ENCODE peak calls at places on chromosomes 4 and X, in seven cellular contexts. S is H9, I is mesenchymal stem cell, D is IMR-90, H is trophoblast cell, W is mesendoderm, C is H1. U is an unnamed sample.

GRCh38 chrX:124209792-124210576 is 122.5 kb upstream of the TEX13D start:
- DNase-seq in W (no peak), I (no peak), D (no peak), H (no peak), S (no peak), C (no peak), U (no peak)

GRCh38 chrX:30887721-30888120 is 1.3 kb downstream of the TAB3 start:
- DNase-seq in I (no peak), W (no peak), S (no peak), D (no peak), H (no peak), C (no peak), U (no peak)

GRCh38 chrX:40262641-40263560 is 165.1 kb upstream of the BCOR start:
- DNase-seq in C (no peak), D (peak; percentile 41), W (peak; percentile 51), I (peak; percentile 83), H (peak; percentile 48), S (no peak), U (no peak)

GRCh38 chr4:153781717-153782416 is 7.0 kb downstream of the SFRP2 start:
- DNase-seq in H (no peak), I (no peak), D (peak; percentile 16), C (no peak), W (no peak), S (peak; percentile 29), U (no peak)

GRCh38 chr4:79852305-79852730 is 220.7 kb downstream of the ANTXR2 start:
- DNase-seq in W (peak; percentile 86), S (peak; percentile 32), I (peak; percentile 90), H (no peak), C (no peak), D (peak; percentile 81), U (no peak)

GRCh38 chr4:139241086-139241783 is 38.8 kb downstream of the MGARP start:
- DNase-seq in C (peak; percentile 7), D (no peak), I (no peak), S (peak; percentile 63), H (no peak), W (peak; percentile 2), U (no peak)

GRCh38 chr4:1728061-1728980 is 7.0 kb downstream of the TACC3 start:
- DNase-seq in H (no peak), I (no peak), D (no peak), S (no peak), W (no peak), C (no peak), U (no peak)

GRCh38 chr4:89173336-89174090 is 62.2 kb downstream of the TIGD2 start:
- DNase-seq in H (no peak), D (no peak), S (no peak), I (no peak), C (no peak), W (peak; percentile 26), U (no peak)

GRCh38 chr4:982814-983213 is 4.0 kb upstream of the IDUA start:
- DNase-seq in W (no peak), I (no peak), C (no peak), D (no peak), S (no peak), H (no peak), U (no peak)

GRCh38 chr4:8192748-8193738 is 6.0 kb upstream of the SH3TC1 start:
- DNase-seq in C (no peak), S (no peak), W (no peak), H (no peak), I (peak; percentile 82), D (peak; percentile 28), U (no peak)

GRCh38 chr4:8195431-8195830 is 3.7 kb upstream of the SH3TC1 start:
- DNase-seq in W (no peak), H (no peak), D (no peak), C (no peak), S (no peak), I (no peak), U (no peak)

GRCh38 chr4:8195841-8196460 is 3.1 kb upstream of the SH3TC1 start:
- DNase-seq in H (no peak), W (no peak), C (no peak), S (no peak), D (no peak), I (no peak), U (no peak)

GRCh38 chr4:8197521-8197920 is 1.6 kb upstream of the SH3TC1 start:
- DNase-seq in D (no peak), I (no peak), C (no peak), H (no peak), W (no peak), S (no peak), U (no peak)

DNA sequence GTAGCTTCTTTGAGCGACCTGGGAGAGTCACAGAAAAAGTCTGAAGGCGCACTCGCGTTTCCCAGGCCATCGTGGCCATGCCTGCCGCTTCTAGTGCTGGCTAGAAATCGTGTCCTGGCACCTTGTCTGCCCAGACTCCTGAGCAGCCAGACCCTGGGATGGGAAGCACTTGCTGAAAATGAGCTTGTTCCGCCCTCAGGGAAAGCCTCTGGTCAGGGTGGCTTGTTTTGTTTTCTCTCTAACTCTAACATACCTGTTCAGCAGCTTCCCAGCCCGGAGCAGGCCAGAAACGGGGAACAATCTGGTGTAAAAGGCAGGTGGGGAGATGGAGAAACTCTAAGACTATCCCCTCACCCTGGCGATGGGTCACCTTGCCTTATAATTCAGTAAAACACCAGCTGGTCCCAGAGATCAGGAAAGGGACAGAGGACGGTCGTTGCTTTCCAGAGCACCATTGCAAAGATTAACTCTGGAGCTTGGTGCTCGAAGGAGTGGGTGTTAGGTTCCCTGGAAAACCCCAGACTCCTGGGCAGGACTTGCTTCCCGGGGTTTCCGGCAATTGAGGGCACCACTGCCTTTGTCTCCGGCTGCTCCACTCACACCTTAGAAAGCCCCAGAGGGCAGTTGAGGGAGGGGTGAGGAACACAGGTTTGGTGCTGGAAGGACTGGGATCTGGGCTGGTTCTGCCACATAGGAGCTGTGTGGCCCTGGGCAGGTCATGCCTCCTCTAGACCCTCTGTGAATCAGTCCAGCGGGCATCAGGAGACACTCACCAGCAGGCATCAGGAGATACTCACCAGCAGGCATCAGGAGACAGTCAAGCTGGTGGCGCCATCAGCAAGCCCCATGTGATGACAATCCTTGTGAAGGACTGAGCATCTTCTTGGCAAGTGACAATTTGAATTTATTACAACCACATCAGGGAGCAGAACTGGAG is 4.5 kb upstream of the SH3TC1 start:
- DNase-seq in W (no peak), D (no peak), C (no peak), S (no peak), I (no peak), H (no peak), U (no peak)
- H3K4me1 ChIP-seq in W (no peaks in the 10 kb centered on the region), D (peaks cover 8% of the 10 kb centered on the region), C (peaks cover 6% of the 10 kb centered on the region), S (no peaks in the 10 kb centered on the region), I (peaks cover 55% of the 10 kb centered on the region), H (peaks cover 54% of the 10 kb centered on the region), U (peaks cover 9% of the 10 kb centered on the region)

DNA sequence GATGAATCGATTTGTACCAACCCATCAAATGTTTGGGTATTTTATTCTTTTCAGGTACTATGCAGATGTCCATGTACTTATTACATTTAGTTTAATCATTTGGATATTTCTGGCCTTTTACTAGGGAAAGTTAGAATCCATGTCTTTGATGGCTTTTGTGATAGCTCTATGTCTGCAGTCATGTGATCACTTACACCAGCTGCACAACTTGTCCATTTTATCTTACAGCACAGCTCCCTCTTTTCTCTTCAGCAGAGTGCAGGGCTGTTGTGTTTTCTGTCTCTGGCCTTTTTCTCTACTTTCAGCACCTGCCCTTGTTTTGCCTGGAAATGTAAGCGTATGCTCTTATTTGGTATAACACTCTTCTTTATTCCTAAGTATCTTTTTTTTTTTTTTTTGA is 30.6 kb downstream of the WWC2 start:
- DNase-seq in W (no peak), I (no peak), D (no peak), H (no peak), S (no peak), C (no peak), U (no peak)
- H3K23ac ChIP-seq in W (no peak overlapping the region), I (no peak overlapping the region), D (no peak overlapping the region), H (no peak overlapping the region), S (no peak overlapping the region), C (no peak overlapping the region), U (no peak overlapping the region)

GRCh38 chrX:132481449-132481848 is 7.4 kb downstream of the MBNL3 start:
- DNase-seq in D (no peak), I (no peak), H (no peak), C (no peak), W (no peak), S (no peak), U (no peak)
- H3K4me1 ChIP-seq in D (no peaks in the 10 kb centered on the region), I (no peaks in the 10 kb centered on the region), H (peaks cover 2% of the 10 kb centered on the region), C (peaks cover 7% of the 10 kb centered on the region), W (no peaks in the 10 kb centered on the region), S (peaks cover 18% of the 10 kb centered on the region), U (peaks cover 17% of the 10 kb centered on the region)

GRCh38 chr4:168907119-168907698 is 102.8 kb downstream of the CBR4 start:
- DNase-seq in S (no peak), C (no peak), I (peak; percentile 55), H (no peak), W (no peak), D (peak; percentile 43), U (no peak)
- H3K23ac ChIP-seq in S (no peak overlapping the region), C (no peak overlapping the region), I (no peak overlapping the region), H (no peak overlapping the region), W (no peak overlapping the region), D (peak overlapping the region; percentile 73), U (no peak overlapping the region)

GRCh38 chr4:76216521-76216920 is 2.9 kb upstream of the SCARB2 start:
- DNase-seq in I (no peak), H (no peak), C (no peak), D (no peak), W (no peak), S (no peak), U (no peak)
- H3K4me1 ChIP-seq in I (peaks cover 12% of the 10 kb centered on the region), H (peaks cover 11% of the 10 kb centered on the region), C (peaks cover 22% of the 10 kb centered on the region), D (peaks cover 10% of the 10 kb centered on the region), W (peaks cover 7% of the 10 kb centered on the region), S (peaks cover 7% of the 10 kb centered on the region), U (peaks cover 14% of the 10 kb centered on the region)

DNA sequence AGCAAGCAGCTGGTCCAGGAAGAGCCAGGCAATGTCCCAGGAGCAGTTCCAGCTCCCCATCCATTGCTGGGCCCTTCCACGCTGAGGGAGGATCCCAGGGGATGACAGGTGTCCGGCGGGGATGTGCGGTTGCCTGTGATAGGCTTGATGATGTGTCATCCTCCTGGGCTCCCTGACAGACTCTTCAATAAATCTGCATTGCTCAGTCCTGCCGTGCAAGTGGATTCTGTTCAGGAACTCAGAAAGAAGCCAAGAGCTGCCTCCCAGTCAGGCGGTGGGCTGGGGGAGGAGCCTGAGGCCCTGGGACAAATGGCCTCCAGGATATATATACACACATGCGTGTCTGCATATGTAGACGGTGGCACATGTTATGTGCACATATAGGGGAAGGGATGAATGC is 28.2 kb upstream of the CRMP1 start:
- DNase-seq in C (no peak), H (no peak), D (no peak), I (no peak), W (no peak), S (no peak), U (no peak)
- H3K23ac ChIP-seq in C (no peak overlapping the region), H (no peak overlapping the region), D (no peak overlapping the region), I (no peak overlapping the region), W (no peak overlapping the region), S (no peak overlapping the region), U (no peak overlapping the region)

DNA sequence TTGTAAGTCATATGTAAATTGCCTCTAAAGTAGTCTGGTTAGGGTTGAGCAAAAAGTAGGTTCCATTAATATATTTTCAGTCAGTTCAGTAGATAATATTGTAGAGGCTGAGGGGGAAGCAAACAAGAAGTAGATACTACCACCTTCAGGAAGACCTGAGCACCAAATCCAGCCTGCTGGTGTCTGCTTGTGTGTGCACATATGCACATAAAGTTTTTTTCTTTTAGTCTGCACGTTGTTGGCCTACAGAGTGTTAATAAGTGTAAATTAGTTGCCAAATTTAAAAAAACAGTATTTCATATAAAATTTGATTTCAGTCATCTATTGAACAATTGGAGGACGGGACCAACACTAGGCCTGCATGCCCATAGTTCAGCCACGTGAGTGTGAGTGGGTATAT is 76.7 kb downstream of the CCKAR start:
- DNase-seq in W (no peak), I (no peak), C (no peak), H (no peak), S (no peak), D (no peak), U (no peak)
- H3K4me1 ChIP-seq in W (no peaks in the 10 kb centered on the region), I (no peaks in the 10 kb centered on the region), C (no peaks in the 10 kb centered on the region), H (no peaks in the 10 kb centered on the region), S (no peaks in the 10 kb centered on the region), D (peaks cover 12% of the 10 kb centered on the region), U (no peaks in the 10 kb centered on the region)

U was measured in neuronal stem cell.